ENCODE peak calls at places on chromosomes 3 and 15, in ten cellular contexts. One of them, this sample, is unnamed.
A peak's percentile ranks its signal among the peaks of the same experiment; 100 is the strongest.

GRCh38 chr15:57606816-57607215 is 15.1 kb downstream of the MYZAP start:
- DNase-seq in kidney: no peak
- DNase-seq in left ventricle myocardium inferior: no peak
- DNase-seq in thoracic aorta: no peak
- DNase-seq in heart left ventricle: no peak
- DNase-seq in RWPE2: no peak
- DNase-seq in aorta: no peak
- DNase-seq in NT2/D1: no peak
- DNase-seq in psoas muscle: no peak
- DNase-seq in mammary epithelial cell: no peak
- DNase-seq in this sample: no peak

GRCh38 chr3:151091685-151092352 is 6.4 kb downstream of the MED12L start:
- DNase-seq in NT2/D1: no peak
- DNase-seq in left ventricle myocardium inferior: no peak
- DNase-seq in RWPE2: no peak
- DNase-seq in mammary epithelial cell: no peak
- DNase-seq in kidney: no peak
- DNase-seq in thoracic aorta: no peak
- DNase-seq in psoas muscle: no peak
- DNase-seq in heart left ventricle: no peak
- DNase-seq in aorta: no peak
- DNase-seq in this sample: no peak

GRCh38 chr3:105594219-105594618 is 227.5 kb downstream of the ALCAM start:
- DNase-seq in left ventricle myocardium inferior: no peak
- DNase-seq in RWPE2: no peak
- DNase-seq in NT2/D1: no peak
- DNase-seq in thoracic aorta: no peak
- DNase-seq in aorta: no peak
- DNase-seq in heart left ventricle: no peak
- DNase-seq in psoas muscle: no peak
- DNase-seq in kidney: no peak
- DNase-seq in mammary epithelial cell: peak; percentile 59
- DNase-seq in this sample: no peak

GRCh38 chr3:82054849-82055248 is 293.4 kb upstream of the GBE1 start:
- DNase-seq in heart left ventricle: no peak
- DNase-seq in thoracic aorta: no peak
- DNase-seq in aorta: no peak
- DNase-seq in kidney: no peak
- DNase-seq in mammary epithelial cell: no peak
- DNase-seq in RWPE2: no peak
- DNase-seq in left ventricle myocardium inferior: no peak
- DNase-seq in NT2/D1: no peak
- DNase-seq in psoas muscle: no peak
- DNase-seq in this sample: no peak

GRCh38 chr3:297585-297984 is 101.0 kb downstream of the CHL1 start:
- DNase-seq in left ventricle myocardium inferior: no peak
- DNase-seq in aorta: no peak
- DNase-seq in kidney: no peak
- DNase-seq in NT2/D1: no peak
- DNase-seq in psoas muscle: no peak
- DNase-seq in RWPE2: no peak
- DNase-seq in mammary epithelial cell: no peak
- DNase-seq in thoracic aorta: no peak
- DNase-seq in heart left ventricle: no peak
- DNase-seq in this sample: no peak

GRCh38 chr3:12963184-12963868 is 109.9 kb downstream of the IQSEC1 start:
- DNase-seq in RWPE2: no peak
- DNase-seq in aorta: no peak
- DNase-seq in left ventricle myocardium inferior: no peak
- DNase-seq in heart left ventricle: no peak
- DNase-seq in mammary epithelial cell: no peak
- DNase-seq in kidney: no peak
- DNase-seq in psoas muscle: peak; percentile 26
- DNase-seq in thoracic aorta: no peak
- DNase-seq in NT2/D1: no peak
- DNase-seq in this sample: no peak

GRCh38 chr3:150104564-150104963 is 133.9 kb upstream of the PFN2 start:
- DNase-seq in mammary epithelial cell: no peak
- DNase-seq in psoas muscle: no peak
- DNase-seq in kidney: no peak
- DNase-seq in thoracic aorta: no peak
- DNase-seq in NT2/D1: no peak
- DNase-seq in left ventricle myocardium inferior: no peak
- DNase-seq in heart left ventricle: no peak
- DNase-seq in RWPE2: no peak
- DNase-seq in aorta: no peak
- DNase-seq in this sample: no peak

GRCh38 chr3:82087958-82088357 is 326.5 kb upstream of the GBE1 start:
- DNase-seq in kidney: no peak
- DNase-seq in mammary epithelial cell: peak; percentile 86
- DNase-seq in thoracic aorta: no peak
- DNase-seq in NT2/D1: no peak
- DNase-seq in heart left ventricle: no peak
- DNase-seq in psoas muscle: no peak
- DNase-seq in left ventricle myocardium inferior: no peak
- DNase-seq in aorta: no peak
- DNase-seq in RWPE2: no peak
- DNase-seq in this sample: no peak

GRCh38 chr3:129428382-129429079 is at the start of gene EFCAB12:
- DNase-seq in kidney: peak; percentile 98
- DNase-seq in heart left ventricle: peak; percentile 95
- DNase-seq in mammary epithelial cell: peak; percentile 82
- DNase-seq in thoracic aorta: peak; percentile 83
- DNase-seq in NT2/D1: peak; percentile 94
- DNase-seq in RWPE2: peak; percentile 91
- DNase-seq in psoas muscle: peak; percentile 97
- DNase-seq in aorta: peak; percentile 99
- DNase-seq in left ventricle myocardium inferior: peak; percentile 96
- DNase-seq in this sample: peak; percentile 98

GRCh38 chr3:18739098-18739431 is 313.9 kb upstream of the SATB1 start:
- DNase-seq in thoracic aorta: no peak
- DNase-seq in aorta: no peak
- DNase-seq in left ventricle myocardium inferior: no peak
- DNase-seq in psoas muscle: no peak
- DNase-seq in mammary epithelial cell: no peak
- DNase-seq in NT2/D1: no peak
- DNase-seq in RWPE2: no peak
- DNase-seq in kidney: no peak
- DNase-seq in heart left ventricle: no peak
- DNase-seq in this sample: no peak

GRCh38 chr3:87173071-87173470 is 54.0 kb upstream of the CHMP2B start:
- DNase-seq in psoas muscle: no peak
- DNase-seq in heart left ventricle: no peak
- DNase-seq in NT2/D1: no peak
- DNase-seq in thoracic aorta: no peak
- DNase-seq in aorta: no peak
- DNase-seq in left ventricle myocardium inferior: no peak
- DNase-seq in mammary epithelial cell: no peak
- DNase-seq in kidney: no peak
- DNase-seq in RWPE2: no peak
- DNase-seq in this sample: no peak

GRCh38 chr3:114333180-114333922 is 39.5 kb downstream of the TIGIT start:
- DNase-seq in heart left ventricle: no peak
- DNase-seq in thoracic aorta: no peak
- DNase-seq in RWPE2: no peak
- DNase-seq in left ventricle myocardium inferior: no peak
- DNase-seq in mammary epithelial cell: no peak
- DNase-seq in psoas muscle: no peak
- DNase-seq in aorta: no peak
- DNase-seq in NT2/D1: peak; percentile 32
- DNase-seq in kidney: no peak
- DNase-seq in this sample: no peak

GRCh38 chr15:87209891-87210649 is 1046.5 kb downstream of the NTRK3 start:
- DNase-seq in kidney: no peak
- DNase-seq in NT2/D1: no peak
- DNase-seq in heart left ventricle: no peak
- DNase-seq in thoracic aorta: no peak
- DNase-seq in left ventricle myocardium inferior: no peak
- DNase-seq in psoas muscle: no peak
- DNase-seq in mammary epithelial cell: peak; percentile 80
- DNase-seq in aorta: no peak
- DNase-seq in RWPE2: no peak
- DNase-seq in this sample: no peak

GRCh38 chr3:45597166-45597565 is 2.6 kb downstream of the LIMD1 start:
- DNase-seq in psoas muscle: peak; percentile 58
- DNase-seq in RWPE2: no peak
- DNase-seq in NT2/D1: no peak
- DNase-seq in mammary epithelial cell: no peak
- DNase-seq in left ventricle myocardium inferior: no peak
- DNase-seq in kidney: no peak
- DNase-seq in aorta: peak; percentile 76
- DNase-seq in thoracic aorta: no peak
- DNase-seq in heart left ventricle: no peak
- DNase-seq in this sample: no peak

GRCh38 chr15:73560501-73561117 is 72.6 kb downstream of the NPTN start:
- DNase-seq in NT2/D1: peak; percentile 38
- DNase-seq in thoracic aorta: no peak
- DNase-seq in RWPE2: no peak
- DNase-seq in left ventricle myocardium inferior: no peak
- DNase-seq in heart left ventricle: no peak
- DNase-seq in aorta: no peak
- DNase-seq in kidney: no peak
- DNase-seq in mammary epithelial cell: peak; percentile 51
- DNase-seq in psoas muscle: no peak
- DNase-seq in this sample: no peak

GRCh38 chr15:94972314-94972713 is 741.0 kb downstream of the MCTP2 start:
- DNase-seq in mammary epithelial cell: peak; percentile 66
- DNase-seq in RWPE2: no peak
- DNase-seq in NT2/D1: peak; percentile 9
- DNase-seq in kidney: no peak
- DNase-seq in psoas muscle: no peak
- DNase-seq in aorta: no peak
- DNase-seq in heart left ventricle: no peak
- DNase-seq in left ventricle myocardium inferior: no peak
- DNase-seq in thoracic aorta: no peak
- DNase-seq in this sample: no peak

DNA sequence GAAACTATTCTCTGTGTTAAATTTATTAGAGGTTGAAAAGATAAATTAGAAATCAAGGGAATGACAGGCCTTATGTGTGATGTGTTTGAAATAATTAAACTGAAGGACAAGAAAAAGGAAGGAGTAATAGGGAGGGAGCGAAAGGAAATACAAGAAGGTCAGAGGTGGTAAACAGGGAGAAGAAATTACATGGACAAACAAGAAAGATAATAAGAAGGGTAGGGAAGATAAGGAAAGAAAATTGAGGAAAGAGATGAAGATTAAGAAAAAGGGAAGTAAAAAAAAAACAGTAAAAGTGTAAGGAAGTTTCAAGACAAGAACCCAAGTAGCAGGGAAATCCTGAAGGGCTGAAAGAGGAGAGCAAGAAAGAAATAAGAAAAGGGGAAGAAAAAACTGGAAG is 26.2 kb upstream of the ANXA2 start:
- DNase-seq in heart left ventricle: no peak
- DNase-seq in mammary epithelial cell: no peak
- DNase-seq in thoracic aorta: no peak
- DNase-seq in psoas muscle: no peak
- DNase-seq in kidney: no peak
- DNase-seq in NT2/D1: no peak
- DNase-seq in aorta: no peak
- DNase-seq in RWPE2: no peak
- DNase-seq in left ventricle myocardium inferior: no peak
- DNase-seq in this sample: no peak
- H3K36me3 ChIP-seq in heart left ventricle: peaks cover 46% of the 10 kb centered on the region
- H3K36me3 ChIP-seq in mammary epithelial cell: peaks cover 4% of the 10 kb centered on the region
- H3K36me3 ChIP-seq in thoracic aorta: no peaks in the 10 kb centered on the region
- H3K36me3 ChIP-seq in psoas muscle: peaks cover 34% of the 10 kb centered on the region
- H3K36me3 ChIP-seq in kidney: no peaks in the 10 kb centered on the region
- H3K36me3 ChIP-seq in NT2/D1: peaks cover 27% of the 10 kb centered on the region
- H3K36me3 ChIP-seq in aorta: no peaks in the 10 kb centered on the region
- H3K36me3 ChIP-seq in RWPE2: peaks cover 41% of the 10 kb centered on the region
- H3K36me3 ChIP-seq in left ventricle myocardium inferior: peaks cover 20% of the 10 kb centered on the region
- H3K36me3 ChIP-seq in this sample: peaks cover 17% of the 10 kb centered on the region

GRCh38 chr15:37108725-37109124 is 8.4 kb upstream of the MEIS2 start:
- DNase-seq in RWPE2: no peak
- DNase-seq in left ventricle myocardium inferior: no peak
- DNase-seq in thoracic aorta: no peak
- DNase-seq in psoas muscle: no peak
- DNase-seq in heart left ventricle: no peak
- DNase-seq in aorta: no peak
- DNase-seq in NT2/D1: no peak
- DNase-seq in kidney: no peak
- DNase-seq in mammary epithelial cell: no peak
- DNase-seq in this sample: no peak
- H3K4me3 ChIP-seq in RWPE2: no peak overlapping the region
- H3K4me3 ChIP-seq in left ventricle myocardium inferior: peak overlapping the region; percentile 66
- H3K4me3 ChIP-seq in thoracic aorta: no peak overlapping the region
- H3K4me3 ChIP-seq in psoas muscle: no peak overlapping the region
- H3K4me3 ChIP-seq in heart left ventricle: no peak overlapping the region
- H3K4me3 ChIP-seq in aorta: no peak overlapping the region
- H3K4me3 ChIP-seq in NT2/D1: no peak overlapping the region
- H3K4me3 ChIP-seq in kidney: peak overlapping the region; percentile 63
- H3K4me3 ChIP-seq in mammary epithelial cell: no peak overlapping the region
- H3K4me3 ChIP-seq in this sample: no peak overlapping the region

DNA sequence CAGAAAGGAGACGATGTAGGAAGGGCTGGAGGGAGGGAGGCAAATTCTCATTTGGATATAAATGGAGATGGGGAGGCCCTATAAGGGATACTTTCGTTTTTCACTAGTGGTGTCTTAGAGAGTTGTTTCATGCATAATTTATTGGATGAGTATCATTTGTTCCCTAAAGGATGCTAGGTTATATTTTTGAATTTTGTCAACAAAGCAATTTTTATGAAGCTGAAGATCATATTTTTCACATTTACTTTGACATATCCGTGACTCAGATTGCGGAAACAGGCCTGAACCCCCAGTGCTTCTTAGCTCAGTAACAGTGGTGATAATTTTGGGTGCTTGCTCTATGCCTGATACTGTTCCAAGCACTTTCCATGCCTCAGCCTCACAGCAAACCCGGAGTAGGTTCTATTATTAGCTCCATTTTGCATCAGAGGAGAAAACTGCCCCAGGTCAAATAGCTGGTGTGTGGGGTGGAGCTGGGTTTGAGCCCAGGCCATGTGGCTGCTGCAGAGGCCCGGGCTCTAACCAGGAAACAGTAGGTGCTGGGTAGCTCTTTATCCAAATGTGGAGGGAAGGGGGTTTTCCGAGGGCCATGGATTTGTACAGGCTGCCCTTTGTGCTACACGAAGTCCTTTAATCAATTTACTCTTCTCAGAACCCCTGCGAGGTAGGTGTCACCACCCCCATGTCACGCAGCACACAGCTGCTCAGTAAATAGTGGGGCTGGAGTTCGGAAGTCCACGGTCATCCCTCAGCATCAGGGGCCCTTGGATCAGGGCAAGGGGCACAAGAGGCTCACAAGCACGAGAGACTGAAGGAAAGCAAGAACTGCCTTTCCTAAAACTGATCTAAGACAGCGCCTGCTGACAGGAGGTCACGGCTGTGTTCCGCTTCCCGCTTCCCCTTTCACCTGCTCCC is 99.1 kb downstream of the SLC49A4 start:
- DNase-seq in psoas muscle: peak; percentile 58
- DNase-seq in left ventricle myocardium inferior: peak; percentile 36
- DNase-seq in thoracic aorta: no peak
- DNase-seq in kidney: no peak
- DNase-seq in aorta: no peak
- DNase-seq in mammary epithelial cell: peak; percentile 73
- DNase-seq in RWPE2: no peak
- DNase-seq in heart left ventricle: peak; percentile 47
- DNase-seq in NT2/D1: peak; percentile 27
- DNase-seq in this sample: no peak
- H3K4me1 ChIP-seq in psoas muscle: peaks cover 41% of the 10 kb centered on the region
- H3K4me1 ChIP-seq in left ventricle myocardium inferior: peaks cover 42% of the 10 kb centered on the region
- H3K4me1 ChIP-seq in thoracic aorta: peaks cover 3% of the 10 kb centered on the region
- H3K4me1 ChIP-seq in kidney: no peaks in the 10 kb centered on the region
- H3K4me1 ChIP-seq in aorta: no peaks in the 10 kb centered on the region
- H3K4me1 ChIP-seq in mammary epithelial cell: peaks cover 65% of the 10 kb centered on the region
- H3K4me1 ChIP-seq in RWPE2: peaks cover 39% of the 10 kb centered on the region
- H3K4me1 ChIP-seq in heart left ventricle: peaks cover 13% of the 10 kb centered on the region
- H3K4me1 ChIP-seq in NT2/D1: no peaks in the 10 kb centered on the region
- H3K4me1 ChIP-seq in this sample: no peaks in the 10 kb centered on the region

GRCh38 chr15:89632563-89633430 is 22.5 kb downstream of the KIF7 start:
- DNase-seq in aorta: no peak
- DNase-seq in left ventricle myocardium inferior: no peak
- DNase-seq in mammary epithelial cell: no peak
- DNase-seq in kidney: peak; percentile 38
- DNase-seq in NT2/D1: no peak
- DNase-seq in RWPE2: no peak
- DNase-seq in psoas muscle: no peak
- DNase-seq in heart left ventricle: no peak
- DNase-seq in thoracic aorta: no peak
- DNase-seq in this sample: no peak
- H3K36me3 ChIP-seq in aorta: peaks cover 3% of the 10 kb centered on the region
- H3K36me3 ChIP-seq in left ventricle myocardium inferior: peaks cover 54% of the 10 kb centered on the region
- H3K36me3 ChIP-seq in mammary epithelial cell: peaks cover 24% of the 10 kb centered on the region
- H3K36me3 ChIP-seq in kidney: no peaks in the 10 kb centered on the region
- H3K36me3 ChIP-seq in NT2/D1: peaks cover 60% of the 10 kb centered on the region
- H3K36me3 ChIP-seq in RWPE2: peaks cover 58% of the 10 kb centered on the region
- H3K36me3 ChIP-seq in psoas muscle: peaks cover 3% of the 10 kb centered on the region
- H3K36me3 ChIP-seq in heart left ventricle: peaks cover 51% of the 10 kb centered on the region
- H3K36me3 ChIP-seq in thoracic aorta: peaks cover 55% of the 10 kb centered on the region
- H3K36me3 ChIP-seq in this sample: no peaks in the 10 kb centered on the region